ENCODE peak calls at places on chromosomes 4 and X, in ten cellular contexts. One of them, this sample, is unnamed.

GRCh38 chrX:73561791-73562190 is 1.2 kb upstream of the CHIC1 start:
- DNase-seq in NCI-H510A: no peak
- DNase-seq in CD4-positive, CD25-positive, alpha-beta regulatory T cell: no peak
- DNase-seq in Ammon's horn: no peak
- DNase-seq in LHCN-M2: no peak
- DNase-seq in MV-4-11: no peak
- DNase-seq in activated CD4-positive, alpha-beta memory T cell treated with anti-CD3 and anti-CD28 coated beads for 36 hours: no peak
- DNase-seq in stimulated activated CD4-positive, alpha-beta T cell treated with anti-CD3 and anti-CD28 coated beads, TNF-alpha, amount 100 ng/mL, for 1 hour: no peak
- DNase-seq in T follicular helper cell: no peak
- DNase-seq in iris pigment epithelial cell: no peak
- DNase-seq in this sample: no peak

GRCh38 chr4:173181769-173182374 is 13.3 kb downstream of the GALNT7 start:
- DNase-seq in iris pigment epithelial cell: peak
- DNase-seq in LHCN-M2: peak
- DNase-seq in T follicular helper cell: no peak
- DNase-seq in Ammon's horn: no peak
- DNase-seq in activated CD4-positive, alpha-beta memory T cell treated with anti-CD3 and anti-CD28 coated beads for 36 hours: no peak
- DNase-seq in CD4-positive, CD25-positive, alpha-beta regulatory T cell: no peak
- DNase-seq in MV-4-11: peak
- DNase-seq in NCI-H510A: no peak
- DNase-seq in stimulated activated CD4-positive, alpha-beta T cell treated with anti-CD3 and anti-CD28 coated beads, TNF-alpha, amount 100 ng/mL, for 1 hour: no peak
- DNase-seq in this sample: no peak

GRCh38 chrX:85503258-85504158 is 124.0 kb upstream of the POF1B start:
- DNase-seq in stimulated activated CD4-positive, alpha-beta T cell treated with anti-CD3 and anti-CD28 coated beads, TNF-alpha, amount 100 ng/mL, for 1 hour: no peak
- DNase-seq in activated CD4-positive, alpha-beta memory T cell treated with anti-CD3 and anti-CD28 coated beads for 36 hours: no peak
- DNase-seq in LHCN-M2: no peak
- DNase-seq in CD4-positive, CD25-positive, alpha-beta regulatory T cell: no peak
- DNase-seq in Ammon's horn: no peak
- DNase-seq in MV-4-11: no peak
- DNase-seq in iris pigment epithelial cell: no peak
- DNase-seq in NCI-H510A: no peak
- DNase-seq in T follicular helper cell: no peak
- DNase-seq in this sample: no peak

GRCh38 chrX:11787564-11787963 is 29.5 kb downstream of the MSL3 start:
- DNase-seq in LHCN-M2: peak
- DNase-seq in NCI-H510A: no peak
- DNase-seq in stimulated activated CD4-positive, alpha-beta T cell treated with anti-CD3 and anti-CD28 coated beads, TNF-alpha, amount 100 ng/mL, for 1 hour: peak
- DNase-seq in T follicular helper cell: peak
- DNase-seq in activated CD4-positive, alpha-beta memory T cell treated with anti-CD3 and anti-CD28 coated beads for 36 hours: peak
- DNase-seq in CD4-positive, CD25-positive, alpha-beta regulatory T cell: peak
- DNase-seq in MV-4-11: peak
- DNase-seq in Ammon's horn: peak
- DNase-seq in iris pigment epithelial cell: peak
- DNase-seq in this sample: peak

GRCh38 chr4:38860788-38861424 is 4.3 kb upstream of the TLR6 start:
- DNase-seq in stimulated activated CD4-positive, alpha-beta T cell treated with anti-CD3 and anti-CD28 coated beads, TNF-alpha, amount 100 ng/mL, for 1 hour: no peak
- DNase-seq in MV-4-11: peak
- DNase-seq in iris pigment epithelial cell: peak
- DNase-seq in CD4-positive, CD25-positive, alpha-beta regulatory T cell: peak
- DNase-seq in T follicular helper cell: peak
- DNase-seq in LHCN-M2: peak
- DNase-seq in Ammon's horn: no peak
- DNase-seq in NCI-H510A: peak
- DNase-seq in activated CD4-positive, alpha-beta memory T cell treated with anti-CD3 and anti-CD28 coated beads for 36 hours: peak
- DNase-seq in this sample: peak

GRCh38 chrX:129653985-129654651 is 638 bp downstream of the APLN start:
- DNase-seq in T follicular helper cell: no peak
- DNase-seq in stimulated activated CD4-positive, alpha-beta T cell treated with anti-CD3 and anti-CD28 coated beads, TNF-alpha, amount 100 ng/mL, for 1 hour: no peak
- DNase-seq in CD4-positive, CD25-positive, alpha-beta regulatory T cell: no peak
- DNase-seq in activated CD4-positive, alpha-beta memory T cell treated with anti-CD3 and anti-CD28 coated beads for 36 hours: peak
- DNase-seq in Ammon's horn: no peak
- DNase-seq in MV-4-11: no peak
- DNase-seq in LHCN-M2: peak
- DNase-seq in iris pigment epithelial cell: peak
- DNase-seq in NCI-H510A: no peak
- DNase-seq in this sample: peak

GRCh38 chr4:23355263-23355662 is 534.6 kb downstream of the PPARGC1A start:
- DNase-seq in activated CD4-positive, alpha-beta memory T cell treated with anti-CD3 and anti-CD28 coated beads for 36 hours: no peak
- DNase-seq in MV-4-11: no peak
- DNase-seq in CD4-positive, CD25-positive, alpha-beta regulatory T cell: no peak
- DNase-seq in iris pigment epithelial cell: no peak
- DNase-seq in LHCN-M2: no peak
- DNase-seq in NCI-H510A: no peak
- DNase-seq in stimulated activated CD4-positive, alpha-beta T cell treated with anti-CD3 and anti-CD28 coated beads, TNF-alpha, amount 100 ng/mL, for 1 hour: no peak
- DNase-seq in Ammon's horn: no peak
- DNase-seq in T follicular helper cell: no peak
- DNase-seq in this sample: no peak

GRCh38 chrX:107442914-107443527 is 6.4 kb upstream of the FRMPD3 start:
- DNase-seq in LHCN-M2: no peak
- DNase-seq in MV-4-11: no peak
- DNase-seq in iris pigment epithelial cell: no peak
- DNase-seq in activated CD4-positive, alpha-beta memory T cell treated with anti-CD3 and anti-CD28 coated beads for 36 hours: no peak
- DNase-seq in CD4-positive, CD25-positive, alpha-beta regulatory T cell: no peak
- DNase-seq in stimulated activated CD4-positive, alpha-beta T cell treated with anti-CD3 and anti-CD28 coated beads, TNF-alpha, amount 100 ng/mL, for 1 hour: no peak
- DNase-seq in T follicular helper cell: no peak
- DNase-seq in NCI-H510A: peak
- DNase-seq in Ammon's horn: no peak
- DNase-seq in this sample: no peak

GRCh38 chr4:168886361-168886760 is 123.7 kb downstream of the CBR4 start:
- DNase-seq in stimulated activated CD4-positive, alpha-beta T cell treated with anti-CD3 and anti-CD28 coated beads, TNF-alpha, amount 100 ng/mL, for 1 hour: no peak
- DNase-seq in LHCN-M2: peak
- DNase-seq in NCI-H510A: no peak
- DNase-seq in activated CD4-positive, alpha-beta memory T cell treated with anti-CD3 and anti-CD28 coated beads for 36 hours: no peak
- DNase-seq in iris pigment epithelial cell: peak
- DNase-seq in CD4-positive, CD25-positive, alpha-beta regulatory T cell: no peak
- DNase-seq in MV-4-11: no peak
- DNase-seq in T follicular helper cell: no peak
- DNase-seq in Ammon's horn: no peak
- DNase-seq in this sample: no peak

GRCh38 chrX:66110112-66110511 is 53.9 kb upstream of the HEPH start:
- DNase-seq in CD4-positive, CD25-positive, alpha-beta regulatory T cell: no peak
- DNase-seq in activated CD4-positive, alpha-beta memory T cell treated with anti-CD3 and anti-CD28 coated beads for 36 hours: peak
- DNase-seq in iris pigment epithelial cell: peak
- DNase-seq in MV-4-11: peak
- DNase-seq in T follicular helper cell: no peak
- DNase-seq in LHCN-M2: peak
- DNase-seq in NCI-H510A: no peak
- DNase-seq in stimulated activated CD4-positive, alpha-beta T cell treated with anti-CD3 and anti-CD28 coated beads, TNF-alpha, amount 100 ng/mL, for 1 hour: no peak
- DNase-seq in Ammon's horn: no peak
- DNase-seq in this sample: no peak

GRCh38 chr4:159451006-159451405 is 348.1 kb downstream of the RAPGEF2 start:
- DNase-seq in activated CD4-positive, alpha-beta memory T cell treated with anti-CD3 and anti-CD28 coated beads for 36 hours: no peak
- DNase-seq in Ammon's horn: no peak
- DNase-seq in LHCN-M2: peak
- DNase-seq in T follicular helper cell: no peak
- DNase-seq in iris pigment epithelial cell: peak
- DNase-seq in NCI-H510A: no peak
- DNase-seq in CD4-positive, CD25-positive, alpha-beta regulatory T cell: no peak
- DNase-seq in MV-4-11: no peak
- DNase-seq in stimulated activated CD4-positive, alpha-beta T cell treated with anti-CD3 and anti-CD28 coated beads, TNF-alpha, amount 100 ng/mL, for 1 hour: no peak
- DNase-seq in this sample: no peak

GRCh38 chr4:8761824-8762205 is 109.8 kb downstream of the HMX1 start:
- DNase-seq in LHCN-M2: no peak
- DNase-seq in MV-4-11: no peak
- DNase-seq in iris pigment epithelial cell: no peak
- DNase-seq in Ammon's horn: no peak
- DNase-seq in CD4-positive, CD25-positive, alpha-beta regulatory T cell: no peak
- DNase-seq in NCI-H510A: no peak
- DNase-seq in activated CD4-positive, alpha-beta memory T cell treated with anti-CD3 and anti-CD28 coated beads for 36 hours: no peak
- DNase-seq in stimulated activated CD4-positive, alpha-beta T cell treated with anti-CD3 and anti-CD28 coated beads, TNF-alpha, amount 100 ng/mL, for 1 hour: no peak
- DNase-seq in T follicular helper cell: no peak
- DNase-seq in this sample: no peak

GRCh38 chr4:33407496-33407895 is 2687.3 kb downstream of the PCDH7 start:
- DNase-seq in T follicular helper cell: no peak
- DNase-seq in iris pigment epithelial cell: no peak
- DNase-seq in Ammon's horn: no peak
- DNase-seq in MV-4-11: no peak
- DNase-seq in NCI-H510A: no peak
- DNase-seq in activated CD4-positive, alpha-beta memory T cell treated with anti-CD3 and anti-CD28 coated beads for 36 hours: no peak
- DNase-seq in LHCN-M2: no peak
- DNase-seq in stimulated activated CD4-positive, alpha-beta T cell treated with anti-CD3 and anti-CD28 coated beads, TNF-alpha, amount 100 ng/mL, for 1 hour: no peak
- DNase-seq in CD4-positive, CD25-positive, alpha-beta regulatory T cell: no peak
- DNase-seq in this sample: no peak

GRCh38 chr4:118711047-118711446 is 25.9 kb downstream of the METTL14 start:
- DNase-seq in LHCN-M2: no peak
- DNase-seq in activated CD4-positive, alpha-beta memory T cell treated with anti-CD3 and anti-CD28 coated beads for 36 hours: no peak
- DNase-seq in MV-4-11: no peak
- DNase-seq in iris pigment epithelial cell: no peak
- DNase-seq in NCI-H510A: no peak
- DNase-seq in T follicular helper cell: no peak
- DNase-seq in CD4-positive, CD25-positive, alpha-beta regulatory T cell: no peak
- DNase-seq in Ammon's horn: no peak
- DNase-seq in stimulated activated CD4-positive, alpha-beta T cell treated with anti-CD3 and anti-CD28 coated beads, TNF-alpha, amount 100 ng/mL, for 1 hour: no peak
- DNase-seq in this sample: no peak

GRCh38 chr4:15958562-15958961 is 4.4 kb downstream of the FGFBP2 start:
- DNase-seq in NCI-H510A: no peak
- DNase-seq in T follicular helper cell: no peak
- DNase-seq in iris pigment epithelial cell: no peak
- DNase-seq in LHCN-M2: no peak
- DNase-seq in Ammon's horn: no peak
- DNase-seq in MV-4-11: no peak
- DNase-seq in CD4-positive, CD25-positive, alpha-beta regulatory T cell: no peak
- DNase-seq in stimulated activated CD4-positive, alpha-beta T cell treated with anti-CD3 and anti-CD28 coated beads, TNF-alpha, amount 100 ng/mL, for 1 hour: no peak
- DNase-seq in activated CD4-positive, alpha-beta memory T cell treated with anti-CD3 and anti-CD28 coated beads for 36 hours: peak
- DNase-seq in this sample: no peak

This sample was measured in nephron progenitor cell.